ENCODE peak calls at places on chromosomes 6 and 20, in eight cellular contexts. A, G, R, C, Y, H, F and T are unnamed samples.
A peak's percentile ranks its signal among the peaks of the same experiment; 100 is the strongest.

GRCh38 chr20:2585811-2586210 is 49.4 kb downstream of the TMC2 start:
- DNase-seq in G (no peak), A (no peak), H (no peak), C (no peak), F (no peak), R (no peak), Y (no peak), T (no peak)

GRCh38 chr6:75386050-75386770 is 101.6 kb upstream of the TMEM30A start:
- DNase-seq in Y (no peak), F (no peak), G (no peak), C (no peak), A (no peak), R (no peak), H (no peak), T (no peak)

GRCh38 chr6:92341224-92341623 is 1078.1 kb downstream of the EPHA7 start:
- DNase-seq in F (no peak), H (no peak), G (no peak), R (no peak), C (no peak), A (no peak), Y (no peak), T (no peak)

GRCh38 chr6:19413323-19413722 is 423.8 kb upstream of the ID4 start:
- DNase-seq in C (no peak), R (no peak), Y (no peak), F (no peak), A (no peak), G (no peak), H (no peak), T (no peak)

GRCh38 chr6:40906759-40907158 is 132.3 kb downstream of the UNC5CL start:
- DNase-seq in G (no peak), A (no peak), F (no peak), R (no peak), C (no peak), H (no peak), Y (no peak), T (no peak)

GRCh38 chr20:34269996-34270627 is 28.9 kb downstream of the ASIP start:
- DNase-seq in H (no peak), G (no peak), C (no peak), Y (no peak), F (peak; percentile 19), A (no peak), R (no peak), T (no peak)

GRCh38 chr6:7334685-7335084 is 21.7 kb upstream of the SSR1 start:
- DNase-seq in H (no peak), C (no peak), R (no peak), Y (no peak), G (no peak), A (no peak), F (no peak), T (no peak)

GRCh38 chr6:168742146-168742782 is 301.3 kb downstream of the SMOC2 start:
- DNase-seq in Y (no peak), A (no peak), C (no peak), H (no peak), G (no peak), R (no peak), F (no peak), T (no peak)

GRCh38 chr6:27867941-27868705 is 44.1 kb downstream of the OR2B2 start:
- DNase-seq in Y (no peak), A (no peak), C (no peak), H (peak; percentile 66), R (no peak), F (no peak), G (no peak), T (no peak)

GRCh38 chr6:40529040-40529439 is 58.1 kb downstream of the LRFN2 start:
- DNase-seq in C (no peak), R (no peak), F (no peak), G (no peak), A (no peak), Y (no peak), H (no peak), T (no peak)

GRCh38 chr6:37696220-37696840 is 1.4 kb downstream of the MDGA1 start:
- DNase-seq in F (no peak), Y (peak; percentile 49), G (peak; percentile 71), A (peak; percentile 35), H (no peak), R (no peak), C (no peak), T (peak; percentile 28)

GRCh38 chr6:43702522-43703440 is 15.2 kb upstream of the MRPS18A start:
- DNase-seq in G (peak; percentile 75), A (no peak), R (peak; percentile 95), C (peak; percentile 50), F (peak; percentile 93), H (peak; percentile 62), Y (peak; percentile 96), T (peak; percentile 97)

GRCh38 chr6:43714311-43715055 is 26.9 kb upstream of the MRPS18A start:
- DNase-seq in A (no peak), F (peak; percentile 44), R (no peak), C (no peak), G (no peak), Y (no peak), H (peak; percentile 81), T (no peak)

GRCh38 chr6:76881414-76881813 is 581.9 kb downstream of the HTR1B start:
- DNase-seq in G (no peak), F (no peak), Y (no peak), C (no peak), R (no peak), A (no peak), H (no peak), T (no peak)

GRCh38 chr20:57080796-57081195 is 185.6 kb downstream of the BMP7 start:
- DNase-seq in R (peak; percentile 64), C (no peak), Y (no peak), H (no peak), G (peak; percentile 8), A (no peak), F (no peak), T (no peak)

GRCh38 chr20:12386821-12387220 is 469.1 kb downstream of the BTBD3 start:
- DNase-seq in A (no peak), G (no peak), H (no peak), R (no peak), C (no peak), Y (no peak), F (no peak), T (no peak)

DNA sequence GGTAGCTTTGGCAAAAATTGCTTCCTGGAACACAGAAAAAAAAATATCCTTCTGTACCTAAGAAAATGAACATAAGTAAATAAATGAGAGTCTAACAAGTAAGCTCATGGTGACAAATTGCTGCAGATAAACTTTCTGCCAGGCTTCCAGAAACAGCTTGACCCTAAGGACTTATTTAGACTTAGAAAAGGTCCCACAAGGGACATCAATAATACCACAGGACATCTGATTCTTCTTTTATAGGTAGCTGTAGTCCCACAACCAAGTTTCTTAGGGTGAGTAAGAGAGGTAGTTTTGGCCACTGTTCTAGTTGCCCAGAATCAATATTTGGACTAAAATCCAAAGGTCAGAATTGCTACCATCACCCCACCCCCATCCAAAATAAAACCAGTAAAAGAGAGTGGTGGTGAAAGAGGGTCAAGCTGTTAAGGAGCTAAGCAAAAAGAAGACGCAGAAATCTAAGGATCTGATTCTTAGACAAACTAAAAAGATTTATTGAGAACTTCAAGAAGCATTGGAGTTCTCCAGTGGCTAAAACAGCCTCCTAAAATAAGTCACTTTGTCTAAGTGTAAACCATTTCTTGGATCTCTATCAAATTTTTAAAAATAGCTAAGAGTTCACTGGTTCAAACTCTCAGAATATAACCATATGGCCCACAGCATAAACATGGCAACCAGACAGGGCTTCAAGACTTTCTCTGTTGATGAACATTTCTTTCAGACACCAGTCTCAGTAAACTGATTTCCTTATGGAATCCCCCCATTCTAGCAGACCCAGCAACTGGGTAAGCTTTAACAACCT is 180.6 kb downstream of the PTPRK start:
- DNase-seq in G (no peak), A (no peak), C (no peak), Y (no peak), R (no peak), F (no peak), H (no peak), T (no peak)
- H3K27ac ChIP-seq in G (no peak overlapping the region), A (no peak overlapping the region), C (no peak overlapping the region), Y (peak overlapping the region; percentile 75), R (no peak overlapping the region), F (peak overlapping the region; percentile 51), H (no peak overlapping the region), T (peak overlapping the region; percentile 3)

GRCh38 chr6:69783124-69783523 is 13.7 kb downstream of the LMBRD1 start:
- DNase-seq in H (no peak), G (no peak), C (no peak), F (no peak), Y (no peak), R (no peak), A (no peak), T (no peak)
- H3K4me1 ChIP-seq in H (peaks cover 10% of the 10 kb centered on the region), G (peaks cover 49% of the 10 kb centered on the region), C (no peaks in the 10 kb centered on the region), F (no peaks in the 10 kb centered on the region), Y (peaks cover 3% of the 10 kb centered on the region), R (peaks cover 10% of the 10 kb centered on the region), A (peaks cover 38% of the 10 kb centered on the region), T (peaks cover 32% of the 10 kb centered on the region)

GRCh38 chr6:38696345-38696744 is 6.6 kb downstream of the GLO1 start:
- DNase-seq in C (no peak), Y (no peak), A (no peak), H (no peak), F (no peak), G (no peak), R (no peak), T (no peak)

GRCh38 chr6:38695933-38696332 is 7.0 kb downstream of the GLO1 start:
- DNase-seq in A (no peak), G (no peak), F (no peak), C (no peak), R (no peak), H (no peak), Y (no peak), T (no peak)

GRCh38 chr6:38701551-38701950 is 1.4 kb downstream of the GLO1 start:
- DNase-seq in Y (no peak), G (no peak), F (no peak), H (no peak), A (no peak), R (no peak), C (no peak), T (no peak)

GRCh38 chr6:38695227-38695900 is 7.6 kb downstream of the GLO1 start:
- DNase-seq in Y (no peak), A (no peak), F (no peak), C (no peak), H (no peak), G (no peak), R (no peak), T (no peak)

DNA sequence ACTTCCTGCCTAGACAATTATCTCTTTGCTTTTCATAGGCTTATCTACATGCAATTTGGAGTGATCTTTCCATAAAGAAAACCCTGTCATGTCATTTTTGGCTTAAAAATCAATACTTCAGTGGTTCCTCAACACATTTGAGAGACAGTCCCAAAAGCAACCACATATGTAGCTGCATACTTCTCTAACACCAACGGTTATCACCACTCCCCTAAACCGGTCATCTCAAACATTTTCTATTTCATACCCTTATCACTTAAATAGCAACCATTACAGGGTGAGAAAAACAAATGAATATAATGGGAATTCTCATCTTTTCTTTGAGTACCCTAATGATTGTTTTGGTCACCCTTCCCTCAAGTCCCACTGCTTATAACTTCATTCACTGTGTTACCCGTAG is 5.1 kb downstream of the GLO1 start:
- DNase-seq in G (no peak), C (no peak), Y (no peak), R (no peak), A (no peak), F (no peak), H (no peak), T (no peak)
- H3K9me3 ChIP-seq in G (no peaks in the 10 kb centered on the region), C (no peaks in the 10 kb centered on the region), Y (no peaks in the 10 kb centered on the region), R (no peaks in the 10 kb centered on the region), A (no peaks in the 10 kb centered on the region), F (no peaks in the 10 kb centered on the region), H (peaks cover 29% of the 10 kb centered on the region), T (no peaks in the 10 kb centered on the region)

DNA sequence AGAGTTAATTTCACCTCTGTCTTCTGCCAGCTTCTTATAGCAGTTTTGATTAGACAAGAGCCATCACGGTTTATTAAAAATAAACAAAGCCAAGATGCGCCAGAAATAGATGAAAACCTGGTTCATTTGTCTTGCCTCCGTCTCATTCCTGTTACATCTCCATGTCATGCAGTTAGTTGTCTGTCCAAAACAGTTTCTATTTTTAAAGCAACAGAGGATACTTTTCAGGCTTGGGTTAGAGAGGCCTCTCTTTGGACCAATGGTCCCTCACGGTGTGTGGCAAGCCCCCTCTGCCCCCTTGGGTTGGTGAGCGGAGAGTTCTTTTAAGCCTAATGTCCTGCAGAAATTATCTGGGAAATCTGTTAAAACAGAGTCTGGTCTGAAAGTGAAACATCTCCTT is 64.3 kb downstream of the ZDHHC14 start:
- DNase-seq in A (no peak), F (no peak), G (no peak), H (no peak), Y (no peak), R (no peak), C (no peak), T (no peak)
- H3K27ac ChIP-seq in A (no peak overlapping the region), F (no peak overlapping the region), G (no peak overlapping the region), H (no peak overlapping the region), Y (no peak overlapping the region), R (no peak overlapping the region), C (no peak overlapping the region), T (no peak overlapping the region)